ENCODE peak calls at places on chromosomes 3 and 15, in eight cellular contexts. S is thoracic aorta, V is body of pancreas, X is upper lobe of left lung, L is ascending aorta, A is uterus, G is hepatocyte, R is mammary epithelial cell. E is an unnamed sample.

GRCh38 chr3:153734777-153735551 is 386.2 kb upstream of the ARHGEF26 start:
- DNase-seq in S (no peak), V (no peak), X (no peak), L (no peak), A (no peak), G (peak; percentile 73), R (peak; percentile 70), E (no peak)

GRCh38 chr3:128603811-128604447 is 46.7 kb downstream of the RPN1 start:
- DNase-seq in S (no peak), V (no peak), X (peak; percentile 56), L (no peak), A (no peak), G (no peak), R (no peak), E (no peak)

GRCh38 chr3:65978116-65978515 is 60.6 kb downstream of the MAGI1 start:
- DNase-seq in S (no peak), V (no peak), X (no peak), L (no peak), A (no peak), G (no peak), R (no peak), E (no peak)

GRCh38 chr3:40226636-40227035 is 82.9 kb upstream of the EIF1B start:
- DNase-seq in S (no peak), V (no peak), X (no peak), L (no peak), A (no peak), G (no peak), R (no peak), E (no peak)

GRCh38 chr3:102979682-102980378 is 545.0 kb downstream of the ZPLD1 start:
- DNase-seq in S (peak; percentile 73), V (peak; percentile 72), X (no peak), L (peak; percentile 88), A (peak; percentile 80), G (peak; percentile 70), R (peak; percentile 17), E (peak; percentile 79)

GRCh38 chr15:98689431-98689861 is 41.1 kb downstream of the IGF1R start:
- DNase-seq in S (no peak), V (no peak), X (no peak), L (no peak), A (no peak), G (no peak), R (peak; percentile 52), E (no peak)

GRCh38 chr15:31212286-31212685 is 110.8 kb upstream of the TRPM1 start:
- DNase-seq in S (no peak), V (no peak), X (no peak), L (peak; percentile 39), A (no peak), G (no peak), R (no peak), E (no peak)

GRCh38 chr3:105532251-105532650 is 165.5 kb downstream of the ALCAM start:
- DNase-seq in S (no peak), V (no peak), X (no peak), L (no peak), A (no peak), G (no peak), R (no peak), E (no peak)

GRCh38 chr3:38005076-38006020 is 14.8 kb downstream of the VILL start:
- DNase-seq in S (no peak), V (peak; percentile 67), X (no peak), L (no peak), A (no peak), G (no peak), R (peak; percentile 54), E (no peak)

GRCh38 chr3:114451561-114452018 is 157.8 kb downstream of the TIGIT start:
- DNase-seq in S (no peak), V (peak; percentile 34), X (no peak), L (no peak), A (peak; percentile 24), G (no peak), R (peak; percentile 42), E (no peak)

GRCh38 chr3:172145287-172145686 is 105.9 kb downstream of the FNDC3B start:
- DNase-seq in S (no peak), V (no peak), X (no peak), L (no peak), A (no peak), G (no peak), R (no peak), E (no peak)

GRCh38 chr3:172143739-172144497 is 104.5 kb downstream of the FNDC3B start:
- DNase-seq in S (no peak), V (no peak), X (no peak), L (no peak), A (no peak), G (no peak), R (no peak), E (no peak)

GRCh38 chr3:172142074-172143059 is 103.0 kb downstream of the FNDC3B start:
- DNase-seq in S (no peak), V (no peak), X (no peak), L (no peak), A (no peak), G (peak; percentile 50), R (peak; percentile 74), E (no peak)

GRCh38 chr3:172140499-172141391 is 101.4 kb downstream of the FNDC3B start:
- DNase-seq in S (no peak), V (peak; percentile 46), X (no peak), L (no peak), A (peak; percentile 69), G (peak; percentile 90), R (peak; percentile 97), E (no peak)

DNA sequence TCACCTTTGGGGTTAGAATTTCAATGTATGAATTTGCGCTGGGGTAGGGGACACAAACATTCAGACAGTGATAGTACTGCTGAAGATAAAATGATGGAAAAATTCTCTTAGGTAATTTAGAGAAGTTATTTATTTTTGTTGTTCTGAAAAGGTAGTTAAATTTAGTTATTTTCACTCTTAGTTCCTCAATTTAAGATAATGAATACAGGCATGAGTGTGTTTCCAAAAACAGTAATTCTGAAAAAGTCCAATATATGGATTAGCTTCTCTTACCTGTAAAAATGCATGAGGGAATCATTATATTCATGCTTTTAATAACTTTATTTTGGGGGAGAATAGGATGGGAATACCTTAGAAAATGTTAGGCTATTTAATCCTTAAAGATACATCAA is 103.7 kb downstream of the FNDC3B start:
- DNase-seq in S (no peak), V (no peak), X (no peak), L (no peak), A (no peak), G (no peak), R (no peak), E (no peak)
- H3K4me1 ChIP-seq in S (peaks cover 49% of the 10 kb centered on the region), V (peaks cover 48% of the 10 kb centered on the region), X (peaks cover 58% of the 10 kb centered on the region), L (peaks cover 3% of the 10 kb centered on the region), A (peaks cover 29% of the 10 kb centered on the region), G (peaks cover 49% of the 10 kb centered on the region), R (peaks cover 55% of the 10 kb centered on the region), E (peaks cover 64% of the 10 kb centered on the region)

DNA sequence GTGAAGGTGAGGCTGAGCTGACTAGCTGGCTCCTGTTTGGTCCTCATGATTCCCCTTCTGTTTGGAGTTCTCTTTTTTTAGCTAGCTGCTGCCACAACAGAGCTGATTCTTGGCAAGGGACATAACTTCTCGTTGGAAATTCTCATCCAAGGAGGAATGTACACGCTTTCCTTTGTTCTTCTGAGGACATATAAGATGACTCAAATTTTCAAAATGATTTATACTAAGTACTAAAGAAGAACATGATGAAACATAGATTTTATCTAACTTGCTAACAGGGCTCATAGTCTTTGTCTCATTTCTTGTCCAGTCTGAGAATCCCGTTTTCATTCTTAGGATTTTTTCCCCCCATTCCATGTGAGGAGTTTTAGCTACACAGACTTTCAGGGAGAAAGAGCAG is 2.9 kb upstream of the TFG start:
- DNase-seq in S (no peak), V (no peak), X (no peak), L (no peak), A (no peak), G (no peak), R (peak; percentile 66), E (no peak)
- H3K27me3 ChIP-seq in S (no peaks in the 10 kb centered on the region), V (no peaks in the 10 kb centered on the region), X (no peaks in the 10 kb centered on the region), L (no peaks in the 10 kb centered on the region), A (no peaks in the 10 kb centered on the region), G (no peaks in the 10 kb centered on the region), R (no peaks in the 10 kb centered on the region), E (peaks cover 2% of the 10 kb centered on the region)

GRCh38 chr3:53342353-53342752 is 5.0 kb downstream of the DCP1A start:
- DNase-seq in S (no peak), V (peak; percentile 35), X (no peak), L (no peak), A (no peak), G (peak; percentile 37), R (no peak), E (no peak)
- H3K4me1 ChIP-seq in S (peaks cover 26% of the 10 kb centered on the region), V (peaks cover 45% of the 10 kb centered on the region), X (peaks cover 22% of the 10 kb centered on the region), L (no peaks in the 10 kb centered on the region), A (no peaks in the 10 kb centered on the region), G (peaks cover 17% of the 10 kb centered on the region), R (no peaks in the 10 kb centered on the region), E (peaks cover 33% of the 10 kb centered on the region)

GRCh38 chr15:60119101-60119500 is 115.0 kb downstream of the FOXB1 start:
- DNase-seq in S (no peak), V (no peak), X (no peak), L (no peak), A (no peak), G (no peak), R (no peak), E (no peak)
- H3K27me3 ChIP-seq in S (no peaks in the 10 kb centered on the region), V (peaks cover 6% of the 10 kb centered on the region), X (no peaks in the 10 kb centered on the region), L (no peaks in the 10 kb centered on the region), A (no peaks in the 10 kb centered on the region), G (peaks cover 60% of the 10 kb centered on the region), R (peaks cover 2% of the 10 kb centered on the region), E (no peaks in the 10 kb centered on the region)

DNA sequence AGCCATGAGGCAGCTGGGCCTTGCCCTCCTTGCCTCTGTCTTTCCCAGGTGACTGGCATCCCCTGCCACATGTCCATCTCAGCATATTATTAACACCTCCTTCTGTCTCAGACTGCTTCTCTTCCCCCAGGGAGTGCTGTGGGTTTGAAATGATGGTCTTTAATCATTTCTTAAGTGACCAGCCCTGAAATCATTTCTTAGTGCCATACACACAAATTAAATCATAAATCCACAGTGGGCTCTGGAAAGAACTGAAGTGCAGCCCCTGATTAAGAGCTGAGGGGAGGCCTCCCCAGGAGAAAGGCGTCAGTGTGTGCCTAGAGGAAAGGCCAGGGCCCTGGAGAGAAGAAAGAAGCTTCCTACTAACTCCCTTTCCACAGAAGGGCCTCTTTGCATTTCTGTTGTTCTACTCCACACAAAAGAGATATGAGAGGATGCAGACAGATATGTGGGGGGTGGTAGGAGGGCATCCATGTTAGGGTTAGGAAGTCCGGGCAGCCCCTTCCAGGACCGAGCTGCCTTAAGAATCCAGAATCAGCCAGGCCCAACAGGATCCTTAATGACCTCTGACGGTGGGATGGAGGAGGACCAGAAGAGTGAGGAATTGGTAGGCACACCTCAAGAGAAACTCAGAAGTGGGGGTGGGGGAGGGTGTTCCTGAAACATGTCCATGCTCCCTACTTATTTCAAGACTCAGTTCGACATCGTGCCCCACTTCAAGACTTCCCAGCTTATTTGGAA is 290.8 kb downstream of the EPHB1 start:
- DNase-seq in S (no peak), V (no peak), X (no peak), L (no peak), A (no peak), G (no peak), R (no peak), E (no peak)
- H3K4me1 ChIP-seq in S (no peaks in the 10 kb centered on the region), V (no peaks in the 10 kb centered on the region), X (no peaks in the 10 kb centered on the region), L (no peaks in the 10 kb centered on the region), A (no peaks in the 10 kb centered on the region), G (no peaks in the 10 kb centered on the region), R (no peaks in the 10 kb centered on the region), E (no peaks in the 10 kb centered on the region)

E was measured in psoas muscle.